ENCODE peak calls at places on chromosome 7, in five cellular contexts. G is ovary, B is Peyer's patch, Z is thoracic aorta, C is heart right ventricle. N is an unnamed sample.

GRCh38 chr7:70582921-70583895 is 548.7 kb upstream of the GALNT17 start:
- DNase-seq in G (no peak), B (no peak), Z (no peak), C (no peak), N (no peak)

GRCh38 chr7:128307066-128307465 is 36.6 kb downstream of the RBM28 start:
- DNase-seq in G (no peak), B (no peak), Z (no peak), C (no peak), N (no peak)

GRCh38 chr7:105794741-105795729 is 81.4 kb downstream of the ATXN7L1 start:
- DNase-seq in G (peak; percentile 70), B (no peak), Z (no peak), C (peak; percentile 33), N (no peak)

GRCh38 chr7:82050792-82051191 is 280.9 kb upstream of the HGF start:
- DNase-seq in G (no peak), B (no peak), Z (no peak), C (no peak), N (no peak)

GRCh38 chr7:132030161-132030568 is 473.7 kb upstream of the PODXL start:
- DNase-seq in G (peak; percentile 30), B (peak; percentile 51), Z (no peak), C (peak; percentile 61), N (no peak)

GRCh38 chr7:98138679-98139078 is 32.0 kb downstream of the LMTK2 start:
- DNase-seq in G (no peak), B (no peak), Z (no peak), C (no peak), N (no peak)

GRCh38 chr7:157675427-157675930 is 338.7 kb downstream of the DNAJB6 start:
- DNase-seq in G (peak; percentile 6), B (peak; percentile 34), Z (no peak), C (no peak), N (no peak)

GRCh38 chr7:3722396-3722846 is 421.4 kb downstream of the SDK1 start:
- DNase-seq in G (peak; percentile 18), B (no peak), Z (no peak), C (no peak), N (no peak)

GRCh38 chr7:116863168-116863670 is 832 bp downstream of the CAPZA2 start:
- DNase-seq in G (peak; percentile 18), B (no peak), Z (no peak), C (no peak), N (peak; percentile 59)

GRCh38 chr7:98655611-98656010 is 38.5 kb downstream of the NPTX2 start:
- DNase-seq in G (no peak), B (no peak), Z (no peak), C (no peak), N (no peak)

GRCh38 chr7:31305260-31305659 is 35.3 kb downstream of the NEUROD6 start:
- DNase-seq in G (no peak), B (no peak), Z (no peak), C (no peak), N (no peak)

GRCh38 chr7:139692723-139693122 is 85.1 kb downstream of the HIPK2 start:
- DNase-seq in G (no peak), B (no peak), Z (no peak), C (no peak), N (no peak)

GRCh38 chr7:99146979-99147378 is 3.1 kb upstream of the SMURF1 start:
- DNase-seq in G (no peak), B (no peak), Z (no peak), C (no peak), N (no peak)

GRCh38 chr7:159064121-159064815 is 80.4 kb downstream of the VIPR2 start:
- DNase-seq in G (no peak), B (no peak), Z (no peak), C (no peak), N (no peak)

GRCh38 chr7:50647286-50647980 is 82.2 kb upstream of the DDC start:
- DNase-seq in G (no peak), B (no peak), Z (no peak), C (no peak), N (no peak)

GRCh38 chr7:94064541-94065191 is 60.5 kb upstream of the BET1 start:
- DNase-seq in G (no peak), B (no peak), Z (no peak), C (no peak), N (no peak)

GRCh38 chr7:1307828-1308227 is 75.2 kb downstream of the UNCX start:
- DNase-seq in G (no peak), B (no peak), Z (no peak), C (no peak), N (no peak)

GRCh38 chr7:2029936-2030335 is 202.8 kb downstream of the MAD1L1 start:
- DNase-seq in G (no peak), B (no peak), Z (no peak), C (no peak), N (peak; percentile 14)

GRCh38 chr7:115099906-115100305 is 178.0 kb downstream of the MDFIC start:
- DNase-seq in G (no peak), B (no peak), Z (no peak), C (no peak), N (no peak)

GRCh38 chr7:131664570-131664969 is 108.1 kb upstream of the PODXL start:
- DNase-seq in G (no peak), B (no peak), Z (no peak), C (no peak), N (no peak)

GRCh38 chr7:2860627-2861133 is 16.6 kb upstream of the GNA12 start:
- DNase-seq in G (no peak), B (no peak), Z (no peak), C (no peak), N (no peak)

GRCh38 chr7:568681-569035 is 49.0 kb upstream of the PDGFA start:
- DNase-seq in G (peak; percentile 40), B (no peak), Z (no peak), C (peak; percentile 54), N (no peak)

GRCh38 chr7:99365318-99366141 is 9.0 kb upstream of the ARPC1B start:
- DNase-seq in G (no peak), B (peak; percentile 86), Z (no peak), C (no peak), N (peak; percentile 74)

GRCh38 chr7:74002474-74003017 is 25.4 kb upstream of the ELN start:
- DNase-seq in G (no peak), B (peak; percentile 72), Z (no peak), C (peak; percentile 57), N (peak; percentile 66)

GRCh38 chr7:53446170-53446569 is 410.7 kb downstream of the POM121L12 start:
- DNase-seq in G (no peak), B (no peak), Z (no peak), C (no peak), N (no peak)

GRCh38 chr7:18425873-18426520 is 69.6 kb upstream of the HDAC9 start:
- DNase-seq in G (no peak), B (no peak), Z (no peak), C (no peak), N (no peak)

GRCh38 chr7:93284908-93285307 is 52.7 kb downstream of the VPS50 start:
- DNase-seq in G (no peak), B (no peak), Z (no peak), C (no peak), N (no peak)

GRCh38 chr7:4800487-4800886 is 25.1 kb downstream of the AP5Z1 start:
- DNase-seq in G (no peak), B (no peak), Z (no peak), C (no peak), N (no peak)

GRCh38 chr7:69663911-69664310 is 65.6 kb downstream of the AUTS2 start:
- DNase-seq in G (no peak), B (no peak), Z (no peak), C (no peak), N (no peak)

GRCh38 chr7:80151274-80151665 is 16.6 kb downstream of the GNAI1 start:
- DNase-seq in G (no peak), B (no peak), Z (no peak), C (no peak), N (no peak)

GRCh38 chr7:115410972-115411686 is 489.2 kb downstream of the MDFIC start:
- DNase-seq in G (no peak), B (no peak), Z (no peak), C (no peak), N (no peak)

GRCh38 chr7:106858618-106859532 is 6.2 kb upstream of the PIK3CG start:
- DNase-seq in G (peak; percentile 24), B (peak; percentile 51), Z (no peak), C (peak; percentile 67), N (peak; percentile 43)

GRCh38 chr7:81831883-81832282 is 62.0 kb upstream of the HGF start:
- DNase-seq in G (no peak), B (no peak), Z (no peak), C (no peak), N (no peak)

GRCh38 chr7:96327429-96327828 is 5.5 kb upstream of the SLC25A13 start:
- DNase-seq in G (no peak), B (peak; percentile 87), Z (no peak), C (no peak), N (no peak)
- H3K4me3 ChIP-seq in G (no peak overlapping the region), B (no peak overlapping the region), Z (no peak overlapping the region), C (no peak overlapping the region), N (no peak overlapping the region)

DNA sequence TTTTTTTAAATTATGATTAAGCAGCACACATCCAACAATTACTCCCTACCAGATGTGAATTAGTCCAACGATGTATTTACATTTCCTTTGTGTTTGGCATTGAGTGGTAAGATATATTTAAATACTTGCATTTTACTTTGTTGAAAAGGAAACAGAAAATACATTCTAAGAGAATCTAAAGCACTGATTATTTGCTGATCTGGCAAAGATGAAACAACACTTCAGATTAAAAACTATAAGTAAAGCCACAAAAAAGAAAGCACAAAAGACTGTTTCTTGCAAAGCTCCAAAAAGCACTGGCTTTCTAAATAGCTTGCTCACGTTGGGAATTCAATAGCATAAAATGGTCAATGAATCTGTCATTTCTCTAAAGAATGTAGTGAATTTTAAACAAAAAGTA is 466.5 kb downstream of the PHTF2 start:
- DNase-seq in G (no peak), B (no peak), Z (no peak), C (no peak), N (no peak)
- TF ChIP-seq CTCF in G (no peak), B (no peak), Z (no peak), C (no peak), N (no peak)

GRCh38 chr7:27238979-27239779 is 3.4 kb upstream of the EVX1 start:
- DNase-seq in G (no peak), B (no peak), Z (no peak), C (no peak), N (no peak)
- H3K27me3 ChIP-seq in G (peaks cover 3% of the 10 kb centered on the region), B (peaks cover 76% of the 10 kb centered on the region), Z (peaks cover 37% of the 10 kb centered on the region), C (peaks cover 100% of the 10 kb centered on the region), N (peaks cover 94% of the 10 kb centered on the region)

GRCh38 chr7:129670636-129671035 is 59.1 kb downstream of the NRF1 start:
- DNase-seq in G (no peak), B (no peak), Z (no peak), C (no peak), N (no peak)
- H3K4me3 ChIP-seq in G (no peak overlapping the region), B (no peak overlapping the region), Z (no peak overlapping the region), C (no peak overlapping the region), N (no peak overlapping the region)